ENCODE peak calls at places on chromosomes 16 and 17, in five cellular contexts. One of them, this sample, is unnamed.

GRCh38 chr16:18804540-18804939 is 3.2 kb upstream of the ARL6IP1 start:
- DNase-seq in GM23338: peak
- DNase-seq in fibroblast of pulmonary artery: peak
- DNase-seq in foreskin fibroblast: no peak
- DNase-seq in kidney: no peak
- DNase-seq in this sample: no peak

GRCh38 chr16:81293909-81294802 is 20.6 kb upstream of the GAN start:
- DNase-seq in GM23338: no peak
- DNase-seq in fibroblast of pulmonary artery: peak
- DNase-seq in foreskin fibroblast: no peak
- DNase-seq in kidney: no peak
- DNase-seq in this sample: peak

GRCh38 chr17:44235583-44235936 is 16.1 kb upstream of the UBTF start:
- DNase-seq in GM23338: no peak
- DNase-seq in fibroblast of pulmonary artery: peak
- DNase-seq in foreskin fibroblast: peak
- DNase-seq in kidney: no peak
- DNase-seq in this sample: peak

GRCh38 chr16:26735521-26735920 is 331.2 kb upstream of the C16orf82 start:
- DNase-seq in GM23338: no peak
- DNase-seq in fibroblast of pulmonary artery: no peak
- DNase-seq in foreskin fibroblast: no peak
- DNase-seq in kidney: no peak
- DNase-seq in this sample: no peak

GRCh38 chr17:79757140-79757745 is 20.7 kb upstream of the CBX2 start:
- DNase-seq in GM23338: no peak
- DNase-seq in fibroblast of pulmonary artery: no peak
- DNase-seq in foreskin fibroblast: no peak
- DNase-seq in kidney: peak
- DNase-seq in this sample: no peak

GRCh38 chr17:19750020-19750572 is 2.0 kb upstream of the ALDH3A1 start:
- DNase-seq in GM23338: no peak
- DNase-seq in fibroblast of pulmonary artery: no peak
- DNase-seq in foreskin fibroblast: no peak
- DNase-seq in kidney: no peak
- DNase-seq in this sample: no peak

GRCh38 chr16:69859105-69859969 is 91.8 kb upstream of the CLEC18A start:
- DNase-seq in GM23338: peak
- DNase-seq in fibroblast of pulmonary artery: no peak
- DNase-seq in foreskin fibroblast: peak
- DNase-seq in kidney: no peak
- DNase-seq in this sample: no peak

GRCh38 chr17:10050597-10051101 is 145.6 kb upstream of the RCVRN start:
- DNase-seq in GM23338: no peak
- DNase-seq in fibroblast of pulmonary artery: peak
- DNase-seq in foreskin fibroblast: peak
- DNase-seq in kidney: peak
- DNase-seq in this sample: peak

GRCh38 chr17:55699178-55699865 is 23.3 kb downstream of the TMEM100 start:
- DNase-seq in GM23338: no peak
- DNase-seq in fibroblast of pulmonary artery: no peak
- DNase-seq in foreskin fibroblast: no peak
- DNase-seq in kidney: no peak
- DNase-seq in this sample: no peak

GRCh38 chr17:5686246-5686645 is 101.9 kb upstream of the NLRP1 start:
- DNase-seq in GM23338: no peak
- DNase-seq in fibroblast of pulmonary artery: no peak
- DNase-seq in foreskin fibroblast: no peak
- DNase-seq in kidney: no peak
- DNase-seq in this sample: no peak

GRCh38 chr16:89779231-89779912 is 37.1 kb downstream of the FANCA start:
- DNase-seq in GM23338: no peak
- DNase-seq in fibroblast of pulmonary artery: no peak
- DNase-seq in foreskin fibroblast: no peak
- DNase-seq in kidney: no peak
- DNase-seq in this sample: no peak

GRCh38 chr16:66629856-66630255 is 25.4 kb downstream of the CMTM3 start:
- DNase-seq in GM23338: no peak
- DNase-seq in fibroblast of pulmonary artery: no peak
- DNase-seq in foreskin fibroblast: no peak
- DNase-seq in kidney: no peak
- DNase-seq in this sample: no peak

GRCh38 chr16:77298638-77299360 is 99.6 kb downstream of the SYCE1L start:
- DNase-seq in GM23338: no peak
- DNase-seq in fibroblast of pulmonary artery: peak
- DNase-seq in foreskin fibroblast: peak
- DNase-seq in kidney: no peak
- DNase-seq in this sample: peak

GRCh38 chr16:397736-398332 is 835 bp downstream of the NME4 start:
- DNase-seq in GM23338: peak
- DNase-seq in fibroblast of pulmonary artery: peak
- DNase-seq in foreskin fibroblast: peak
- DNase-seq in kidney: peak
- DNase-seq in this sample: peak

GRCh38 chr16:68715471-68715870 is 21.6 kb upstream of the CDH1 start:
- DNase-seq in GM23338: no peak
- DNase-seq in fibroblast of pulmonary artery: no peak
- DNase-seq in foreskin fibroblast: no peak
- DNase-seq in kidney: no peak
- DNase-seq in this sample: no peak

GRCh38 chr17:28745777-28746473 is 2.1 kb downstream of the TRAF4 start:
- DNase-seq in GM23338: peak
- DNase-seq in fibroblast of pulmonary artery: no peak
- DNase-seq in foreskin fibroblast: peak
- DNase-seq in kidney: peak
- DNase-seq in this sample: no peak

GRCh38 chr17:34398990-34399389 is 36.0 kb upstream of the CCL1 start:
- DNase-seq in GM23338: no peak
- DNase-seq in fibroblast of pulmonary artery: no peak
- DNase-seq in foreskin fibroblast: no peak
- DNase-seq in kidney: no peak
- DNase-seq in this sample: no peak

GRCh38 chr16:2296662-2297505 is 29.0 kb upstream of the RNPS1 start:
- DNase-seq in GM23338: peak
- DNase-seq in fibroblast of pulmonary artery: peak
- DNase-seq in foreskin fibroblast: peak
- DNase-seq in kidney: peak
- DNase-seq in this sample: peak

GRCh38 chr16:27472091-27473020 is 70.4 kb downstream of the IL21R start:
- DNase-seq in GM23338: no peak
- DNase-seq in fibroblast of pulmonary artery: no peak
- DNase-seq in foreskin fibroblast: no peak
- DNase-seq in kidney: peak
- DNase-seq in this sample: no peak

GRCh38 chr17:78609198-78609597 is 32.0 kb upstream of the DNAH17 start:
- DNase-seq in GM23338: no peak
- DNase-seq in fibroblast of pulmonary artery: no peak
- DNase-seq in foreskin fibroblast: no peak
- DNase-seq in kidney: peak
- DNase-seq in this sample: no peak

GRCh38 chr17:79295307-79295706 is 220.7 kb downstream of the ENGASE start:
- DNase-seq in GM23338: no peak
- DNase-seq in fibroblast of pulmonary artery: no peak
- DNase-seq in foreskin fibroblast: no peak
- DNase-seq in kidney: no peak
- DNase-seq in this sample: no peak

GRCh38 chr17:50986989-50987660 is 121.0 kb upstream of the TOB1 start:
- DNase-seq in GM23338: no peak
- DNase-seq in fibroblast of pulmonary artery: peak
- DNase-seq in foreskin fibroblast: peak
- DNase-seq in kidney: no peak
- DNase-seq in this sample: peak

GRCh38 chr17:58997756-58998553 is 108.7 kb downstream of the TRIM37 start:
- DNase-seq in GM23338: no peak
- DNase-seq in fibroblast of pulmonary artery: no peak
- DNase-seq in foreskin fibroblast: peak
- DNase-seq in kidney: no peak
- DNase-seq in this sample: no peak

GRCh38 chr16:15567823-15568222 is 75.1 kb downstream of the MARF1 start:
- DNase-seq in GM23338: no peak
- DNase-seq in fibroblast of pulmonary artery: no peak
- DNase-seq in foreskin fibroblast: no peak
- DNase-seq in kidney: no peak
- DNase-seq in this sample: no peak

GRCh38 chr17:44981221-44981968 is 13.3 kb upstream of the C1QL1 start:
- DNase-seq in GM23338: no peak
- DNase-seq in fibroblast of pulmonary artery: peak
- DNase-seq in foreskin fibroblast: peak
- DNase-seq in kidney: no peak
- DNase-seq in this sample: peak

GRCh38 chr17:8371786-8372185 is 4.7 kb downstream of the KRABD2 start:
- DNase-seq in GM23338: no peak
- DNase-seq in fibroblast of pulmonary artery: no peak
- DNase-seq in foreskin fibroblast: no peak
- DNase-seq in kidney: no peak
- DNase-seq in this sample: no peak

GRCh38 chr16:13401631-13402030 is 500.2 kb downstream of the SHISA9 start:
- DNase-seq in GM23338: no peak
- DNase-seq in fibroblast of pulmonary artery: no peak
- DNase-seq in foreskin fibroblast: no peak
- DNase-seq in kidney: no peak
- DNase-seq in this sample: no peak

GRCh38 chr16:13393816-13394215 is 492.4 kb downstream of the SHISA9 start:
- DNase-seq in GM23338: no peak
- DNase-seq in fibroblast of pulmonary artery: no peak
- DNase-seq in foreskin fibroblast: no peak
- DNase-seq in kidney: no peak
- DNase-seq in this sample: no peak

GRCh38 chr16:13392341-13392740 is 490.9 kb downstream of the SHISA9 start:
- DNase-seq in GM23338: peak
- DNase-seq in fibroblast of pulmonary artery: no peak
- DNase-seq in foreskin fibroblast: no peak
- DNase-seq in kidney: no peak
- DNase-seq in this sample: no peak

GRCh38 chr16:13402601-13403000 is 501.2 kb downstream of the SHISA9 start:
- DNase-seq in GM23338: no peak
- DNase-seq in fibroblast of pulmonary artery: no peak
- DNase-seq in foreskin fibroblast: no peak
- DNase-seq in kidney: no peak
- DNase-seq in this sample: no peak

DNA sequence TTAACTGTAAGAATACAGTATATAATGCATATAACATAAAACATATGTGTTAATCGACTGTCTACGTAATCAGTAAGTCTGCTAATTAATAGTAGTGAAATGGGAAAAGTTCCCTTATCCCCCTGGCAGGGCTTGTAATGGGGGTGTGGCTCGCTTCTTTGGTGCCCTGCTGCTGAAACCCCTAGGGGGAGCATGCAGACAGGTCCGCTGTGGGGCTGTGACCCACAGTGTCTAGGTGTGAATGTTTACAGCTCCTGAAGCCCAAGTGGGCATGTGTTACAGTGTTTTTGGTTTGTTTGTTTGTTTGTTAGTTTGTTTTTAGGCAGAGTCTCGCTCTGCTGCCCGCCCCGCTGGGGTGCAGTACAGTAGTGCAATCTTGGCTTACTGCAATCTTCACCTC is 495.7 kb downstream of the SHISA9 start:
- DNase-seq in GM23338: peak
- DNase-seq in fibroblast of pulmonary artery: no peak
- DNase-seq in foreskin fibroblast: no peak
- DNase-seq in kidney: no peak
- DNase-seq in this sample: no peak
- TF ChIP-seq CTCF in GM23338: peak
- TF ChIP-seq CTCF in fibroblast of pulmonary artery: no peak
- TF ChIP-seq CTCF in foreskin fibroblast: no peak
- TF ChIP-seq CTCF in kidney: no peak
- TF ChIP-seq CTCF in this sample: no peak

DNA sequence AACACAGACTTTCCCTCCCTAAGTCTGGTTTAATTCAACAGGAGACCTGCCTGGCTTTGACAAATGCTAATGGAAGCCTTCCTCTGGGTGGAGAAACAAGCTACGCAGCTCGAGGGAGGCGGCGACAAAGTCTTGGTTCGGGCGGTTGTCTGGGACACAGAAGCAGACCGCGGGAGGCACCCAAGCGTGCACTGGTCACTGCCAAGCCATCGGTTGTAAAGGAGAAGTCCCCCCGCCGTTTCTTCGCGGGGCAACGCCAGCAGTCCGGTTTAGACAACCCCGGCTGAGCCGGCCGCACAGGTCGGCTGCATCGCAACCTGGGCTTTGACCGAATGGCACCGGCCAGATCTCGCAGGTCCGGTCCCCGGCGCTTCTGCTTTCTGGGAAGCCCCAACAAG is 586 bp downstream of the GLYR1 start:
- DNase-seq in GM23338: peak
- DNase-seq in fibroblast of pulmonary artery: peak
- DNase-seq in foreskin fibroblast: peak
- DNase-seq in kidney: peak
- DNase-seq in this sample: peak
- H3K4me3 ChIP-seq in GM23338: peak
- H3K4me3 ChIP-seq in fibroblast of pulmonary artery: peak
- H3K4me3 ChIP-seq in foreskin fibroblast: peak
- H3K4me3 ChIP-seq in kidney: peak
- H3K4me3 ChIP-seq in this sample: peak

GRCh38 chr16:54847207-54847606 is 83.5 kb upstream of the IRX5 start:
- DNase-seq in GM23338: no peak
- DNase-seq in fibroblast of pulmonary artery: no peak
- DNase-seq in foreskin fibroblast: no peak
- DNase-seq in kidney: no peak
- DNase-seq in this sample: peak

GRCh38 chr16:54847609-54848008 is 83.1 kb upstream of the IRX5 start:
- DNase-seq in GM23338: no peak
- DNase-seq in fibroblast of pulmonary artery: no peak
- DNase-seq in foreskin fibroblast: no peak
- DNase-seq in kidney: no peak
- DNase-seq in this sample: no peak

GRCh38 chr16:54842743-54843423 is 87.8 kb upstream of the IRX5 start:
- DNase-seq in GM23338: no peak
- DNase-seq in fibroblast of pulmonary artery: no peak
- DNase-seq in foreskin fibroblast: no peak
- DNase-seq in kidney: no peak
- DNase-seq in this sample: no peak

GRCh38 chr16:54843424-54843750 is 87.3 kb upstream of the IRX5 start:
- DNase-seq in GM23338: no peak
- DNase-seq in fibroblast of pulmonary artery: no peak
- DNase-seq in foreskin fibroblast: no peak
- DNase-seq in kidney: no peak
- DNase-seq in this sample: no peak

DNA sequence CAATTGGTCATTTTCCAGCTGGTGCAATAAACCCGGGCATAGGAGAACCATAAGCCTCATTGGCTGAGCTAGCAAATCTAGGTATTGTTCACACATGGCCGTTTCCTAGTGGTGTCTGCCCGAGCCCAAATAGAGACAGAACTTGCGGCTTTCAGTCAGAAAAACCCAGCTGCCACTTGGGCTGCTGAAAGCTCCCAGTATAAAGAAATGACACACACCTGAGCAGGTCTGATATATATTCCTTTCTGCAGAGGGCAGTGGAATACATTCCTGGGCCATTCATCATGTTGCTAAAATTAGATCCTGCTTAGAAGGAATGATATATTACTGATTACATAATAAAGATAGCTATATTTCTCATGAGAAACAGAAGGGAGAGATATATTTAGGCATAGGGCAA is 83.9 kb upstream of the IRX5 start:
- DNase-seq in GM23338: no peak
- DNase-seq in fibroblast of pulmonary artery: no peak
- DNase-seq in foreskin fibroblast: no peak
- DNase-seq in kidney: no peak
- DNase-seq in this sample: peak
- TF ChIP-seq CTCF in GM23338: no peak
- TF ChIP-seq CTCF in fibroblast of pulmonary artery: no peak
- TF ChIP-seq CTCF in foreskin fibroblast: no peak
- TF ChIP-seq CTCF in kidney: no peak
- TF ChIP-seq CTCF in this sample: no peak

GRCh38 chr16:61555718-61556441 is 480.4 kb downstream of the CDH8 start:
- DNase-seq in GM23338: peak
- DNase-seq in fibroblast of pulmonary artery: no peak
- DNase-seq in foreskin fibroblast: no peak
- DNase-seq in kidney: peak
- DNase-seq in this sample: no peak
- H3K4me3 ChIP-seq in GM23338: no peak
- H3K4me3 ChIP-seq in fibroblast of pulmonary artery: no peak
- H3K4me3 ChIP-seq in foreskin fibroblast: no peak
- H3K4me3 ChIP-seq in kidney: no peak
- H3K4me3 ChIP-seq in this sample: no peak

This sample was measured in fibroblast of the aortic adventitia.